ENCODE peak calls at places on chromosomes 2 and 18, in four cellular contexts. R, T, K and E are unnamed samples. For H3K9me3, the result is how much of the 10 kb centered on the place peaks cover.

GRCh38 chr2:86480105-86480504 is 38.9 kb downstream of the KDM3A start:
- DNase-seq in R (peak), T (no peak), K (no peak), E (no peak)

GRCh38 chr2:79432731-79433146 is 80.1 kb upstream of the CTNNA2 start:
- DNase-seq in R (no peak), T (no peak), K (no peak), E (peak)

GRCh38 chr18:9951022-9951859 is 37.4 kb downstream of the VAPA start:
- DNase-seq in R (no peak), T (peak), K (peak), E (peak)

GRCh38 chr2:102473020-102473419 is at the start of gene SLC9A4:
- DNase-seq in R (peak), T (peak), K (peak), E (no peak)

GRCh38 chr2:187918996-187919821 is 365.0 kb upstream of the TFPI start:
- DNase-seq in R (no peak), T (no peak), K (no peak), E (no peak)

GRCh38 chr2:176075476-176075875 is 8.3 kb downstream of the EVX2 start:
- DNase-seq in R (no peak), T (no peak), K (no peak), E (no peak)

GRCh38 chr2:181463573-181463972 is 6.4 kb downstream of the ITGA4 start:
- DNase-seq in R (no peak), T (no peak), K (no peak), E (no peak)

GRCh38 chr18:31648966-31649429 is 35.4 kb downstream of the B4GALT6 start:
- DNase-seq in R (no peak), T (no peak), K (peak), E (peak)

GRCh38 chr2:191857406-191857805 is 10.5 kb upstream of the CAVIN2 start:
- DNase-seq in R (no peak), T (no peak), K (peak), E (no peak)

GRCh38 chr2:43230981-43231827 is 4.8 kb upstream of the ZFP36L2 start:
- DNase-seq in R (no peak), T (peak), K (no peak), E (no peak)

GRCh38 chr18:25490316-25490715 is 138.3 kb upstream of the ZNF521 start:
- DNase-seq in R (no peak), T (no peak), K (no peak), E (no peak)

GRCh38 chr2:223451-223850 is 40.4 kb downstream of the SH3YL1 start:
- DNase-seq in R (no peak), T (no peak), K (no peak), E (no peak)

GRCh38 chr2:209473930-209474419 is 50.1 kb downstream of the MAP2 start:
- DNase-seq in R (no peak), T (no peak), K (peak), E (peak)

GRCh38 chr2:44935854-44936185 is 5.7 kb upstream of the SIX3 start:
- DNase-seq in R (no peak), T (no peak), K (no peak), E (no peak)

GRCh38 chr2:44937688-44938240 is 3.7 kb upstream of the SIX3 start:
- DNase-seq in R (no peak), T (no peak), K (no peak), E (no peak)

GRCh38 chr2:44938287-44939073 is 3.0 kb upstream of the SIX3 start:
- DNase-seq in R (no peak), T (no peak), K (no peak), E (no peak)

GRCh38 chr2:44936275-44936674 is 5.2 kb upstream of the SIX3 start:
- DNase-seq in R (no peak), T (no peak), K (no peak), E (no peak)

DNA sequence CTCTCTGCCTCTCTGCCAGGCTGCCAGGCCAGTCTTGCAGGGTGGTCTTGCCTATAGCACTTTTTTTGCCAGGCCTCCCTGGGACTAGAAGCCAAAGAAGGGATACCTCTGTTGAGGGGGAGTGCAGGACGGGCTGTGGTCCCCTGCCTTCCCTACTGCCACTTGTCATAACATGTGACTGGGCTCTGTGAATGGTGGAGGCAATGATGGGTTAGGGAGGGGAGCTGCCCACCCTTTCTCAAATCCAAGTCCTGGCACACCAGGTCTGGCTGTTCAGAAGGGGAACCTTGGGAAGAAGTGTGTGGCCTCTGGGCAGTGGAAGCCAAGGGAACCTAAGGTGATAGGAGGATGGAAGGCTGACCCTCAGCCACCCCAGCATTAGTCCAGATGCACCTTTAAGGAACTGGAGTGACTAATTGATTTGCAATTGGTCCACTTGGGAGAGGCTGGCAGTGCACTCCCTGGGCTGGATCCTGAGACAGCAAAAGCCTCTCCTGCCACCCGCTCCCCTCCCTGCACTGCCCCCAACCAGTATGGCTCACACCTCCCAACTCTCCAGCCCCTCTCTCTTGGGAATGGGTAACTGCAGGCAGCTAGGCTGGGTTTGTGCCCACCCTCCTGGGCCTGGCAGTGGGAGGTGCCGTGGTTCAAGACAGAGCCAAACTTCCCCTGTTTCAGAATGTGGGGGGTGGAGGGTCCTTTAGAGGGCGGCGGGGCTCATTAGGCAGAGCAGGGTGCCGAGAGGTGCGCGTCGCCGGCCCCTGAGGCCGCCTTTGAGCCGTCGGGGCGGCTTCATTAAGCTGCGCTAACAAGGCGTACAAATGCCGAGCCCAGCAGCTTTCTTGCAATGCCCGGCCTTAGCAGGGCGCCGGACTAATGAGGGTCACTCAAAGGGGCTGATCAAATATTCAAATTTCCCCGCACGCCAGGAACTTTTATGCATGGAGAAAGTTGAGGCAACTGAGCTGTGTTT is 4.5 kb upstream of the SIX3 start:
- DNase-seq in R (no peak), T (no peak), K (no peak), E (no peak)
- H3K4me3 ChIP-seq in R (no peak), T (no peak), K (no peak), E (no peak)

GRCh38 chr2:95276244-95276887 is 2.1 kb downstream of the PROM2 start:
- DNase-seq in R (peak), T (no peak), K (no peak), E (no peak)

GRCh38 chr2:95276888-95277245 is 2.6 kb downstream of the PROM2 start:
- DNase-seq in R (peak), T (no peak), K (no peak), E (no peak)

GRCh38 chr2:95278637-95279225 is 4.5 kb downstream of the PROM2 start:
- DNase-seq in R (peak), T (no peak), K (no peak), E (no peak)

GRCh38 chr2:95278051-95278471 is 3.8 kb downstream of the PROM2 start:
- DNase-seq in R (peak), T (no peak), K (peak), E (peak)

GRCh38 chr2:95277246-95277906 is 3.1 kb downstream of the PROM2 start:
- DNase-seq in R (peak), T (peak), K (no peak), E (peak)
- H3K9me3 ChIP-seq in R (under half), T (under half), K (under half), E (under half)

DNA sequence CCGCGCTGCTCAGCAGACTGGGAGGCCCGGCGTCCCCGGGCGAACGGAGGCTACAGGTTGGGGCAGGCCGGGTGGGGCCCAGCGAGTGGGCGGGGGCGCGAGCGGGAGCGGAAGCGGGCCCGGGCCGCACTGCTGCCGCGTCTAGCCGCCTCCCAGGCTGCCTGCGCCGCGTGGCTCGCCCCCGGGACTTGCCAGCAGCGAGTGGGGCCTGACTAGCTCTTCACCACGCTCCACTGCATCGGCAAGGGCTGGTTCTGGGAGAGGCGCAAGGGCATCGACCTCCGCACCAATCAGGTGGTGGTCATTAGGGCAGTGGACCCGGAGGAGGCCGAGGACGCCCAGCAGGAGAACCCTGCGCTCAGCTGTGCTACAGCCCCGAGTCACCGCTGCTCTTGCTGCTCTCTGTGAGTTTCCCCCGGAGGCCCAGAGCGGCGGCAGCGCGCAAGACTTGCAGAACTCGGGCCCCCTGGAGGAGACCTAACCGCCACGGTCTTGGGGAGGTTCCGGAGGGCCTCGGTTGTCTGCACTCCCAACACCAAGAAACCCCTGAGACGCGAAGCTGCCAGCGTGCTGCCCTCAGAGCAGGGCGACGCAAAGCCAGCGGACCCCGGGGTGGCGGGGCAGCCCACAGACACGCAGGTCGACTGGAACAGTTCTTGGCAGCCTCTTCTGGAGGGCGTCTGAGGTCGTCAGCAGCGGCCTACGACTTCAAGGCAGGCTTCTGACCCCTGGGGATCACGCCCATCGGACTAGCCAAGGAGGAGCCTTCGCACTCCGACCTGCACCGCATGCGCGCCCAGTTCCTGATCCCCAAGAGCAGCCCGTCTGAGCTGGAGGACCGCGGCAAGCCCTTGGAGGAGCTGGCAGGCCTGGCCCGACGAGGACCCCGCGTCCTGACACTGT is 27.2 kb upstream of the PTPN2 start:
- DNase-seq in R (peak), T (no peak), K (peak), E (no peak)
- H3K4me3 ChIP-seq in R (peak), T (no peak), K (peak), E (no peak)

GRCh38 chr2:128017561-128017960 is 10.3 kb downstream of the SAP130 start:
- DNase-seq in R (no peak), T (no peak), K (no peak), E (no peak)
- H3K9me3 ChIP-seq in R (under half), T (under half), K (under half), E (under half)

GRCh38 chr2:242088471-242089212 is 219.1 kb downstream of the RTP5 start:
- DNase-seq in R (peak), T (peak), K (peak), E (peak)

GRCh38 chr2:242085941-242086621 is 216.6 kb downstream of the RTP5 start:
- DNase-seq in R (peak), T (peak), K (no peak), E (peak)
- H3K4me3 ChIP-seq in R (peak), T (peak), K (no peak), E (no peak)

GRCh38 chr18:79728931-79729586 is 49.5 kb downstream of the CTDP1 start:
- DNase-seq in R (no peak), T (no peak), K (no peak), E (no peak)

GRCh38 chr18:79725486-79725885 is 45.9 kb downstream of the CTDP1 start:
- DNase-seq in R (no peak), T (no peak), K (no peak), E (no peak)

GRCh38 chr18:79724299-79725080 is 44.9 kb downstream of the CTDP1 start:
- DNase-seq in R (no peak), T (no peak), K (no peak), E (no peak)

GRCh38 chr18:79727211-79727610 is 47.6 kb downstream of the CTDP1 start:
- DNase-seq in R (no peak), T (no peak), K (no peak), E (no peak)

GRCh38 chr18:79726721-79727120 is 47.1 kb downstream of the CTDP1 start:
- DNase-seq in R (no peak), T (no peak), K (no peak), E (no peak)
- H3K9me3 ChIP-seq in R (under half), T (under half), K (under half), E (under half)

DNA sequence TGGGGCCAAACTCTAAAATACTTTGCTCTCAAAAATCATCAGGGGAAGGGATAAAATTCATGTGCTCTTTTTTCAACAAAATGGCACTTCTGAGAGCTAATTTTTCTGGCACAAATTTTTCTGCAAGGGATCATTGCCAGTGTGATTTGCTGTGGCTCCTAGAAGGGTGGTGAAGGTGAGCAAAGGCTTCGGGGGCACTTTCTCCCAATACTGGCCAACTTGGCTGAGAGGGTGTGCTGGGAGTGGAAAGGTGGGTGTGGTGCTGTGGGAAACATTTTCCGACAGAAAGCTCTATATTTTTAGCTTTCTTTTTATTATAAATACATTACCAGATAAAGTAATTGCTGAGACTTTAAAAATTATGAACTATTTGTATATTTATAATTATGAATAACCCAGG is 419 bp downstream of the SMYD1 start:
- DNase-seq in R (no peak), T (no peak), K (no peak), E (no peak)
- H3K4me3 ChIP-seq in R (peak), T (no peak), K (no peak), E (no peak)

GRCh38 chr2:104236491-104236890 is 617.4 kb upstream of the POU3F3 start:
- DNase-seq in R (no peak), T (no peak), K (no peak), E (no peak)

DNA sequence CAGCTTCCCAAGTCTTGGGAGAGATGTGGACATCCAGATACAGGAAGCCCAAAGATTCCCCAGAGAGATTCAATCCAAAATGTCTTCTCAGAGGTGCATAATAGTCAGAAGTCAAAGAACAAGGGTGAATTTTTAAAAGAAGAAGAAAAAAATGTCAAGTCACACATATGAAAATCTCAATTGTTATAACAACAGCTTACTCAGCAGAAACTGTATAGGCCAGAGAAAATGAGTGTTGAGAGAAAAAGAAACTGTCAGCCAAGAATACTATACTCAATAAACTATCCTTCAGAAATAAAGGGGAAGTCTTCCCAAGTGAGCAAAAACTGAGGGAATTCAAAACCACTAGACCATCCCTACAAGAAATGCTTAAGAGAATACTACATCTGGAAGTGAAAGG is 612.9 kb upstream of the POU3F3 start:
- DNase-seq in R (no peak), T (no peak), K (no peak), E (no peak)
- H3K9me3 ChIP-seq in R (under half), T (under half), K (under half), E (under half)

DNA sequence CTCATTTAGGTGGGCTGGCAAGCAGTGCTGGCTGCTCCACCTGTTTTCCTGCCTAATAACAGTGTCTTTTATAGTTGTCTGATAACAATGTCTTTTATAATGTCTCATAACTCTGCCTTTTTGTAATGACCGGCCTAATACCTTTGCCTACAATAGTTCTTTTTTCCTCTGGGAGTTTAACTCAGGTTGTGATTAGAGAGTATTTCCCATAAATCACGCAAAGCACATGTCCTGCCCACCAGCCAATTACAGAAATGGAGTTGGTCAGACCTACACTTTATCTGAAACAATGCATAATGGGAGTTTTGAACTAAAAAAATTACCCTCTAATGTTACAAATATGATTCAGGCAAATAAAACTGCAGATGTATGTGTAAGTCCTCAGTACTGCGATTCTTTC is 147.1 kb downstream of the AGAP1 start:
- DNase-seq in R (no peak), T (no peak), K (no peak), E (no peak)
- H3K4me3 ChIP-seq in R (no peak), T (no peak), K (no peak), E (no peak)

GRCh38 chr18:13889661-13890060 is 25.7 kb downstream of the MC2R start:
- DNase-seq in R (no peak), T (no peak), K (peak), E (peak)

GRCh38 chr18:13892098-13892497 is 23.2 kb downstream of the MC2R start:
- DNase-seq in R (no peak), T (no peak), K (no peak), E (no peak)

GRCh38 chr18:13890962-13891361 is 24.4 kb downstream of the MC2R start:
- DNase-seq in R (no peak), T (no peak), K (no peak), E (no peak)

GRCh38 chr18:13885009-13885408 is 30.3 kb downstream of the MC2R start:
- DNase-seq in R (no peak), T (no peak), K (no peak), E (no peak)

DNA sequence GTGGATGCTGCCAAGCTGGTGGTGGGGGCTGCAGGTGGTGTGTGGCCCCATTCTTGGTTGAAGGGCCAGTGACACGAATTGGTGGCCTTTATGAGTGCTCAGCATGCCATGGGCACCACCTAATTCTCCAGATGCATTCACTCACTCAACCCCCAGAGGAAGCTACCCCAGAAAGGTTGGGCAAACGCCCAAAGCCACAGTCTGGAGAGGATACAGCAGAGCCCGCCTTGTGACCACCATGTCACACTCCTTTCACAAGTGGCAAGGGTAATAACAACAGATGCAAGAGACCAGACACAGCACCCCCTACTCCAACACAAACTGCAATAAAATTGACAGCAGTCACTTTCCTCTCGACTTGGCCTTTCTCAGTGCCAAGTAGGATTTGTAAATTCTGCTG is 27.0 kb downstream of the MC2R start:
- DNase-seq in R (no peak), T (no peak), K (no peak), E (no peak)
- H3K9me3 ChIP-seq in R (under half), T (under half), K (under half), E (under half)